ENCODE peak calls at places on chromosomes 13 and 19, in ten cellular contexts. One of them, this sample, is unnamed.

GRCh38 chr13:44311011-44311481 is 62.6 kb upstream of the SERP2 start:
- DNase-seq in RPMI8226: no peak
- DNase-seq in RWPE1: peak; percentile 77
- DNase-seq in hepatocyte: no peak
- DNase-seq in lung microvascular endothelial cell: no peak
- DNase-seq in Calu3: peak; percentile 6
- DNase-seq in upper lobe of right lung: peak; percentile 70
- DNase-seq in T-helper 2 cell: no peak
- DNase-seq in transverse colon: no peak
- DNase-seq in heart left ventricle: no peak
- DNase-seq in this sample: no peak

GRCh38 chr19:45940515-45940805 is 25.9 kb upstream of the NANOS2 start:
- DNase-seq in RPMI8226: no peak
- DNase-seq in RWPE1: no peak
- DNase-seq in hepatocyte: no peak
- DNase-seq in lung microvascular endothelial cell: no peak
- DNase-seq in Calu3: no peak
- DNase-seq in upper lobe of right lung: no peak
- DNase-seq in T-helper 2 cell: no peak
- DNase-seq in transverse colon: no peak
- DNase-seq in heart left ventricle: no peak
- DNase-seq in this sample: no peak

GRCh38 chr19:13027557-13027956 is 32.3 kb downstream of the NFIX start:
- DNase-seq in RPMI8226: no peak
- DNase-seq in RWPE1: no peak
- DNase-seq in hepatocyte: no peak
- DNase-seq in lung microvascular endothelial cell: no peak
- DNase-seq in Calu3: no peak
- DNase-seq in upper lobe of right lung: no peak
- DNase-seq in T-helper 2 cell: no peak
- DNase-seq in transverse colon: no peak
- DNase-seq in heart left ventricle: no peak
- DNase-seq in this sample: no peak

GRCh38 chr19:29241324-29241723 is 28.4 kb upstream of the UQCRFS1 start:
- DNase-seq in RPMI8226: no peak
- DNase-seq in RWPE1: no peak
- DNase-seq in hepatocyte: no peak
- DNase-seq in lung microvascular endothelial cell: no peak
- DNase-seq in Calu3: no peak
- DNase-seq in upper lobe of right lung: no peak
- DNase-seq in T-helper 2 cell: no peak
- DNase-seq in transverse colon: no peak
- DNase-seq in heart left ventricle: no peak
- DNase-seq in this sample: no peak

GRCh38 chr19:9877775-9878510 is 42.8 kb downstream of the PIN1 start:
- DNase-seq in RPMI8226: no peak
- DNase-seq in RWPE1: peak; percentile 59
- DNase-seq in hepatocyte: no peak
- DNase-seq in lung microvascular endothelial cell: no peak
- DNase-seq in Calu3: no peak
- DNase-seq in upper lobe of right lung: no peak
- DNase-seq in T-helper 2 cell: no peak
- DNase-seq in transverse colon: no peak
- DNase-seq in heart left ventricle: no peak
- DNase-seq in this sample: no peak

GRCh38 chr19:3270908-3271307 is 46.4 kb downstream of the CELF5 start:
- DNase-seq in RPMI8226: peak; percentile 63
- DNase-seq in RWPE1: peak; percentile 53
- DNase-seq in hepatocyte: peak; percentile 47
- DNase-seq in lung microvascular endothelial cell: peak; percentile 27
- DNase-seq in Calu3: peak; percentile 41
- DNase-seq in upper lobe of right lung: no peak
- DNase-seq in T-helper 2 cell: no peak
- DNase-seq in transverse colon: no peak
- DNase-seq in heart left ventricle: no peak
- DNase-seq in this sample: peak; percentile 99

GRCh38 chr19:46946611-46947238 is 72.9 kb upstream of the NPAS1 start:
- DNase-seq in RPMI8226: no peak
- DNase-seq in RWPE1: no peak
- DNase-seq in hepatocyte: no peak
- DNase-seq in lung microvascular endothelial cell: no peak
- DNase-seq in Calu3: no peak
- DNase-seq in upper lobe of right lung: no peak
- DNase-seq in T-helper 2 cell: no peak
- DNase-seq in transverse colon: no peak
- DNase-seq in heart left ventricle: no peak
- DNase-seq in this sample: no peak

GRCh38 chr13:44803390-44803789 is 185.9 kb downstream of the NUFIP1 start:
- DNase-seq in RPMI8226: no peak
- DNase-seq in RWPE1: no peak
- DNase-seq in hepatocyte: no peak
- DNase-seq in lung microvascular endothelial cell: no peak
- DNase-seq in Calu3: no peak
- DNase-seq in upper lobe of right lung: no peak
- DNase-seq in T-helper 2 cell: no peak
- DNase-seq in transverse colon: no peak
- DNase-seq in heart left ventricle: no peak
- DNase-seq in this sample: no peak

GRCh38 chr13:27147530-27148170 is 24.0 kb downstream of the USP12 start:
- DNase-seq in RPMI8226: no peak
- DNase-seq in RWPE1: no peak
- DNase-seq in hepatocyte: no peak
- DNase-seq in lung microvascular endothelial cell: no peak
- DNase-seq in Calu3: no peak
- DNase-seq in upper lobe of right lung: no peak
- DNase-seq in T-helper 2 cell: no peak
- DNase-seq in transverse colon: no peak
- DNase-seq in heart left ventricle: no peak
- DNase-seq in this sample: no peak

GRCh38 chr13:41352935-41353801 is 42.1 kb downstream of the NAA16 start:
- DNase-seq in RPMI8226: peak; percentile 40
- DNase-seq in RWPE1: peak; percentile 45
- DNase-seq in hepatocyte: peak; percentile 51
- DNase-seq in lung microvascular endothelial cell: peak; percentile 72
- DNase-seq in Calu3: peak; percentile 24
- DNase-seq in upper lobe of right lung: no peak
- DNase-seq in T-helper 2 cell: no peak
- DNase-seq in transverse colon: no peak
- DNase-seq in heart left ventricle: peak; percentile 40
- DNase-seq in this sample: peak; percentile 12

GRCh38 chr19:58252102-58252685 is 23.5 kb downstream of the ZNF544 start:
- DNase-seq in RPMI8226: no peak
- DNase-seq in RWPE1: no peak
- DNase-seq in hepatocyte: no peak
- DNase-seq in lung microvascular endothelial cell: no peak
- DNase-seq in Calu3: no peak
- DNase-seq in upper lobe of right lung: no peak
- DNase-seq in T-helper 2 cell: no peak
- DNase-seq in transverse colon: no peak
- DNase-seq in heart left ventricle: no peak
- DNase-seq in this sample: no peak

GRCh38 chr13:75550159-75550567 is 572 bp downstream of the UCHL3 start:
- DNase-seq in RPMI8226: peak; percentile 26
- DNase-seq in RWPE1: peak; percentile 84
- DNase-seq in hepatocyte: peak; percentile 75
- DNase-seq in lung microvascular endothelial cell: peak; percentile 48
- DNase-seq in Calu3: peak; percentile 6
- DNase-seq in upper lobe of right lung: no peak
- DNase-seq in T-helper 2 cell: no peak
- DNase-seq in transverse colon: peak; percentile 41
- DNase-seq in heart left ventricle: peak; percentile 31
- DNase-seq in this sample: peak; percentile 37

GRCh38 chr19:1324792-1325567 is 39.3 kb downstream of the EFNA2 start:
- DNase-seq in RPMI8226: peak; percentile 49
- DNase-seq in RWPE1: peak; percentile 65
- DNase-seq in hepatocyte: no peak
- DNase-seq in lung microvascular endothelial cell: peak; percentile 55
- DNase-seq in Calu3: peak; percentile 29
- DNase-seq in upper lobe of right lung: no peak
- DNase-seq in T-helper 2 cell: no peak
- DNase-seq in transverse colon: peak; percentile 56
- DNase-seq in heart left ventricle: peak; percentile 64
- DNase-seq in this sample: peak; percentile 50

GRCh38 chr13:61927648-61928047 is 512.0 kb upstream of the PCDH20 start:
- DNase-seq in RPMI8226: no peak
- DNase-seq in RWPE1: no peak
- DNase-seq in hepatocyte: no peak
- DNase-seq in lung microvascular endothelial cell: peak; percentile 1
- DNase-seq in Calu3: no peak
- DNase-seq in upper lobe of right lung: no peak
- DNase-seq in T-helper 2 cell: no peak
- DNase-seq in transverse colon: no peak
- DNase-seq in heart left ventricle: no peak
- DNase-seq in this sample: no peak

GRCh38 chr13:27622102-27622820 is 569 bp downstream of the POLR1D start:
- DNase-seq in RPMI8226: peak; percentile 5
- DNase-seq in RWPE1: no peak
- DNase-seq in hepatocyte: peak; percentile 51
- DNase-seq in lung microvascular endothelial cell: peak; percentile 33
- DNase-seq in Calu3: no peak
- DNase-seq in upper lobe of right lung: no peak
- DNase-seq in T-helper 2 cell: peak; percentile 1
- DNase-seq in transverse colon: peak; percentile 35
- DNase-seq in heart left ventricle: no peak
- DNase-seq in this sample: no peak

GRCh38 chr13:114286808-114287207 is 5.4 kb downstream of the UPF3A start:
- DNase-seq in RPMI8226: no peak
- DNase-seq in RWPE1: no peak
- DNase-seq in hepatocyte: no peak
- DNase-seq in lung microvascular endothelial cell: no peak
- DNase-seq in Calu3: no peak
- DNase-seq in upper lobe of right lung: no peak
- DNase-seq in T-helper 2 cell: no peak
- DNase-seq in transverse colon: no peak
- DNase-seq in heart left ventricle: no peak
- DNase-seq in this sample: no peak

GRCh38 chr13:102817907-102818306 is 19.0 kb downstream of the BIVM start:
- DNase-seq in RPMI8226: no peak
- DNase-seq in RWPE1: no peak
- DNase-seq in hepatocyte: no peak
- DNase-seq in lung microvascular endothelial cell: no peak
- DNase-seq in Calu3: no peak
- DNase-seq in upper lobe of right lung: no peak
- DNase-seq in T-helper 2 cell: no peak
- DNase-seq in transverse colon: no peak
- DNase-seq in heart left ventricle: no peak
- DNase-seq in this sample: no peak

This sample was measured in COR-L47.